ENCODE peak calls at places on chromosomes 7 and 10, in seven cellular contexts. C is NCI-H460, W is body of pancreas, Q is neural progenitor cell, D is naive B cell, I is NCI-H510A, B is immature natural killer cell. Y is an unnamed sample.

GRCh38 chr7:106127984-106128780 is 16.1 kb upstream of the SYPL1 start:
- DNase-seq in C (no peak), W (no peak), Q (no peak), D (no peak), I (no peak), B (no peak), Y (no peak)

GRCh38 chr10:80407836-80408197 is 534 bp upstream of the PRXL2A start:
- DNase-seq in C (peak), W (peak), Q (peak), D (no peak), I (peak), B (no peak), Y (no peak)

GRCh38 chr10:99523251-99523773 is 9.4 kb upstream of the NKX2-3 start:
- DNase-seq in C (no peak), W (no peak), Q (peak), D (no peak), I (no peak), B (peak), Y (no peak)

GRCh38 chr7:35384761-35385700 is 131.1 kb upstream of the TBX20 start:
- DNase-seq in C (no peak), W (no peak), Q (no peak), D (no peak), I (no peak), B (no peak), Y (no peak)

GRCh38 chr7:79340212-79340611 is 113.3 kb downstream of the MAGI2 start:
- DNase-seq in C (no peak), W (no peak), Q (no peak), D (no peak), I (no peak), B (no peak), Y (no peak)

GRCh38 chr7:47492720-47493119 is 89.2 kb downstream of the TNS3 start:
- DNase-seq in C (no peak), W (no peak), Q (no peak), D (no peak), I (peak), B (no peak), Y (no peak)

GRCh38 chr7:1081931-1082401 is 5.9 kb upstream of the GPER1 start:
- DNase-seq in C (no peak), W (no peak), Q (no peak), D (no peak), I (peak), B (no peak), Y (no peak)

GRCh38 chr10:114442115-114442630 is 37.9 kb upstream of the AFAP1L2 start:
- DNase-seq in C (no peak), W (no peak), Q (no peak), D (no peak), I (no peak), B (no peak), Y (no peak)

GRCh38 chr10:50417906-50418697 is 166.8 kb upstream of the ASAH2 start:
- DNase-seq in C (peak), W (peak), Q (peak), D (peak), I (no peak), B (peak), Y (no peak)

GRCh38 chr10:51422311-51423120 is 276.9 kb downstream of the CSTF2T start:
- DNase-seq in C (peak), W (peak), Q (peak), D (no peak), I (no peak), B (peak), Y (peak)

Y was measured in DND-41.